ENCODE peak calls at places on chromosomes 2 and 18, in nine cellular contexts. V, T, B, X, D, G, P, N and R are unnamed samples. For H3K4me1, the result is how much of the 10 kb centered on the place peaks cover.

GRCh38 chr2:204691911-204692510 is 146.7 kb downstream of the PARD3B start:
- DNase-seq in V (peak), T (peak), B (peak), X (peak), D (peak), G (peak), P (peak), N (no peak), R (no peak)

GRCh38 chr18:27954226-27954625 is 222.7 kb downstream of the CDH2 start:
- DNase-seq in V (no peak), T (no peak), B (no peak), X (no peak), D (no peak), G (no peak), P (no peak), N (no peak), R (no peak)

GRCh38 chr2:30232027-30232800 is 880 bp downstream of the LBH start:
- DNase-seq in V (no peak), T (peak), B (peak), X (no peak), D (peak), G (peak), P (peak), N (peak), R (no peak)

GRCh38 chr2:180356676-180357075 is 349.6 kb upstream of the CWC22 start:
- DNase-seq in V (no peak), T (no peak), B (no peak), X (no peak), D (no peak), G (no peak), P (no peak), N (no peak), R (no peak)

GRCh38 chr2:120817136-120817955 is 81.7 kb downstream of the GLI2 start:
- DNase-seq in V (no peak), T (no peak), B (no peak), X (no peak), D (no peak), G (no peak), P (no peak), N (peak), R (no peak)

GRCh38 chr2:43028188-43028587 is 198.2 kb downstream of the ZFP36L2 start:
- DNase-seq in V (no peak), T (no peak), B (no peak), X (no peak), D (no peak), G (peak), P (no peak), N (peak), R (no peak)

GRCh38 chr2:16478817-16479216 is 186.8 kb downstream of the CYRIA start:
- DNase-seq in V (no peak), T (no peak), B (no peak), X (no peak), D (no peak), G (no peak), P (no peak), N (no peak), R (no peak)

GRCh38 chr2:121006783-121007489 is 271.3 kb downstream of the GLI2 start:
- DNase-seq in V (no peak), T (no peak), B (no peak), X (no peak), D (no peak), G (no peak), P (no peak), N (no peak), R (peak)

GRCh38 chr2:11343626-11344341 is 652 bp downstream of the ROCK2 start:
- DNase-seq in V (peak), T (peak), B (peak), X (no peak), D (peak), G (peak), P (peak), N (peak), R (no peak)

GRCh38 chr2:23028106-23028505 is 356.9 kb upstream of the KLHL29 start:
- DNase-seq in V (peak), T (no peak), B (no peak), X (no peak), D (no peak), G (no peak), P (no peak), N (no peak), R (no peak)

GRCh38 chr2:170770008-170770303 is 222 bp upstream of the ERICH2 start:
- DNase-seq in V (no peak), T (no peak), B (no peak), X (no peak), D (no peak), G (no peak), P (no peak), N (no peak), R (no peak)

GRCh38 chr2:200300650-200301314 is 5.7 kb upstream of the SPATS2L start:
- DNase-seq in V (no peak), T (peak), B (no peak), X (peak), D (no peak), G (no peak), P (no peak), N (no peak), R (no peak)

GRCh38 chr2:121748202-121748601 is 7.2 kb upstream of the TSN start:
- DNase-seq in V (peak), T (no peak), B (no peak), X (peak), D (peak), G (no peak), P (no peak), N (no peak), R (no peak)

GRCh38 chr2:191170773-191171172 is 20.0 kb upstream of the STAT4 start:
- DNase-seq in V (no peak), T (no peak), B (no peak), X (no peak), D (no peak), G (no peak), P (no peak), N (no peak), R (no peak)

GRCh38 chr2:64105676-64106461 is 38.4 kb downstream of the PELI1 start:
- DNase-seq in V (peak), T (no peak), B (no peak), X (no peak), D (no peak), G (no peak), P (no peak), N (no peak), R (no peak)

GRCh38 chr18:8982416-8983183 is 119.9 kb upstream of the NDUFV2 start:
- DNase-seq in V (peak), T (peak), B (peak), X (peak), D (peak), G (no peak), P (no peak), N (no peak), R (no peak)

GRCh38 chr2:160368988-160369935 is 124.3 kb downstream of the RBMS1 start:
- DNase-seq in V (no peak), T (no peak), B (no peak), X (no peak), D (no peak), G (no peak), P (no peak), N (no peak), R (no peak)

GRCh38 chr2:218343591-218343990 is 13.1 kb upstream of the CATIP start:
- DNase-seq in V (no peak), T (no peak), B (no peak), X (no peak), D (no peak), G (no peak), P (no peak), N (no peak), R (no peak)

GRCh38 chr2:45191972-45192371 is 182.7 kb upstream of the SIX2 start:
- DNase-seq in V (no peak), T (no peak), B (no peak), X (no peak), D (no peak), G (peak), P (no peak), N (no peak), R (no peak)

GRCh38 chr18:79952996-79953559 is 1.6 kb upstream of the SLC66A2 start:
- DNase-seq in V (no peak), T (peak), B (peak), X (no peak), D (peak), G (peak), P (peak), N (peak), R (no peak)

GRCh38 chr2:218648473-218649100 is 10.8 kb downstream of the ZNF142 start:
- DNase-seq in V (peak), T (no peak), B (peak), X (peak), D (peak), G (no peak), P (no peak), N (no peak), R (no peak)

GRCh38 chr2:105875241-105875640 is 130.5 kb downstream of the NCK2 start:
- DNase-seq in V (peak), T (no peak), B (no peak), X (no peak), D (no peak), G (no peak), P (no peak), N (no peak), R (no peak)

GRCh38 chr2:105872142-105872728 is 127.5 kb downstream of the NCK2 start:
- DNase-seq in V (no peak), T (no peak), B (no peak), X (no peak), D (no peak), G (no peak), P (no peak), N (peak), R (no peak)

GRCh38 chr2:105873721-105874120 is 129.0 kb downstream of the NCK2 start:
- DNase-seq in V (peak), T (no peak), B (no peak), X (no peak), D (no peak), G (no peak), P (no peak), N (no peak), R (no peak)

GRCh38 chr2:105872830-105873229 is 128.1 kb downstream of the NCK2 start:
- DNase-seq in V (no peak), T (no peak), B (no peak), X (no peak), D (no peak), G (no peak), P (no peak), N (no peak), R (no peak)

DNA sequence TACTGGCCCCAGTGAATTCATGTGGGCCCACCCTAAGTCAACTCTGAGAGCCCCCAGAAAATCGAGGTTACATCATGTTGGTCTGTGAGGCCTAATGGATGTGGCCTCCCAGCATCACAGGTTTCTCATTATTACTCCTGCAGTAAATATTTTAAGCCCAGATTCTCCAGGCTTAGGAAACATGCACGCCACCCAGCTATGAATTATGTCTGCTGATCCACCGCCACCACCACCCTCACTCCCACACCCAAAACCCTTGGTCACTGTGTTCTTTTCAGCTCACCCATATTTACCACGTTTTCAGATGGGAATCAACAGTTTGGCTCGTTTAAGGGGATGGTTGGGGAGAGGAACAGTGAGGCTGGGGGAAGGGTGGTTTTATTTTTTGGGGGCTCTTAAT is 128.6 kb downstream of the NCK2 start:
- DNase-seq in V (no peak), T (no peak), B (no peak), X (no peak), D (no peak), G (no peak), P (no peak), N (no peak), R (no peak)
- H3K4me1 ChIP-seq in V (under half), T (under half), B (under half), X (under half), D (under half), G (under half), P (under half), N (half or more), R (half or more)

GRCh38 chr2:148614332-148615049 is 30.1 kb upstream of the EPC2 start:
- DNase-seq in V (no peak), T (peak), B (no peak), X (peak), D (peak), G (no peak), P (no peak), N (no peak), R (no peak)
- TF ChIP-seq POLR2AphosphoS5 in V (no peak), T (no peak), B (no peak), X (no peak), D (no peak), G (no peak), P (no peak), N (no peak), R (no peak)

GRCh38 chr2:152695763-152696162 is 21.5 kb downstream of the PRPF40A start:
- DNase-seq in V (no peak), T (no peak), B (no peak), X (no peak), D (no peak), G (no peak), P (no peak), N (no peak), R (no peak)

GRCh38 chr2:152693033-152693432 is 24.2 kb downstream of the PRPF40A start:
- DNase-seq in V (no peak), T (no peak), B (no peak), X (no peak), D (no peak), G (no peak), P (no peak), N (no peak), R (no peak)

GRCh38 chr2:152696476-152696875 is 20.8 kb downstream of the PRPF40A start:
- DNase-seq in V (no peak), T (no peak), B (no peak), X (no peak), D (no peak), G (no peak), P (no peak), N (no peak), R (no peak)

DNA sequence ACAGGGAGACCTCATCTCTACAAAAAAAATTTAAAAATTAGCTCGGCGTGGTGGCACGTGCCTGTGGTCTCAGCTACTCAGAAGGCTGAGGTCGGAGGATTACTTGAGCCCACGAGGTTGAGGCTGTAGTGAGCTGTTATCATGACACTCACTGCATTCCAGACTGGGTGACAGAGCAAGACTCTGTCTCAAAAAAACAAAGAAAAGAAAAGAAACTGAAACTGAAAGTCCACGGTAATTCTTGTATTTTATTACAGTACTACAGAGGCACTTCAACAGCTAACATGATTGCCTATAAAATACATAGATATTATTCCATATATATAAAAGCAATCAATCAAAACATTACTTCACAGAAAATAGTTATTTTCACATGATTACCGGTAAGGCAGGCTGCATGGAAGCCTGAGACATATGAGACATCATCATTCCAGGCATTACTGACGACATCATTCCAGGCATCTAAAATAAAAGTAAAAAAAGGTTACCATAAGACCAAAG is 23.1 kb downstream of the PRPF40A start:
- DNase-seq in V (no peak), T (no peak), B (no peak), X (no peak), D (no peak), G (no peak), P (no peak), N (no peak), R (no peak)
- H3K4me1 ChIP-seq in V (under half), T (under half), B (under half), X (under half), D (under half), G (under half), P (under half), N (under half), R (under half)

GRCh38 chr2:46337208-46337994 is 40.2 kb downstream of the EPAS1 start:
- DNase-seq in V (no peak), T (peak), B (no peak), X (no peak), D (no peak), G (no peak), P (no peak), N (no peak), R (no peak)

GRCh38 chr2:46339200-46339599 is 42.0 kb downstream of the EPAS1 start:
- DNase-seq in V (no peak), T (no peak), B (no peak), X (no peak), D (no peak), G (no peak), P (no peak), N (no peak), R (no peak)

GRCh38 chr2:46340740-46341420 is 43.7 kb downstream of the EPAS1 start:
- DNase-seq in V (no peak), T (no peak), B (no peak), X (no peak), D (no peak), G (no peak), P (no peak), N (no peak), R (no peak)

GRCh38 chr2:46338674-46339073 is 41.5 kb downstream of the EPAS1 start:
- DNase-seq in V (no peak), T (no peak), B (no peak), X (no peak), D (no peak), G (no peak), P (no peak), N (no peak), R (no peak)

GRCh38 chr2:46339676-46340459 is 42.7 kb downstream of the EPAS1 start:
- DNase-seq in V (peak), T (no peak), B (peak), X (no peak), D (no peak), G (no peak), P (no peak), N (no peak), R (no peak)
- TF ChIP-seq POLR2AphosphoS5 in V (no peak), T (no peak), B (peak), X (no peak), D (no peak), G (no peak), P (no peak), N (no peak), R (no peak)

GRCh38 chr2:97691166-97691565 is 21.7 kb downstream of the C2orf92 start:
- DNase-seq in V (no peak), T (no peak), B (no peak), X (no peak), D (peak), G (no peak), P (no peak), N (no peak), R (no peak)
- H3K4me1 ChIP-seq in V (under half), T (under half), B (under half), X (under half), D (under half), G (under half), P (under half), N (under half), R (under half)

DNA sequence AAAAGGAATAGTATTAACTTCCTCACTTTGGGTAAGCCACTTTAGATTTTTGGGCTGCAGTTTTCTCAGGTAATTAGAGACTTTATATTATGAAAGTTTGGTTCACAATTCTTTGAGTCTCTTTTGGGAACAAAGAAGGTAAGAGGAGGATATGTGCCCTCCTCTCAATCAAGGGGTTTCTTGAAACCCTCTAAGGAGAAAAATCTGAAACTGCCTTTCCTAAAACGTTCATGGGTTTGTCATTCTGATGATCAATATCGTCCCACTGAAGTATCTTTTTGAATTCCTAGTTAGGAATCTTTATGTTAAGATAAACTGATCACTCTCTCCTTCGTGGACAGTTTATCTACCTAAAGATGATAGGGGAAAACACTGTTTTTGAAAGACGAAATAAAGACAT is 42.4 kb upstream of the AKAIN1 start:
- DNase-seq in V (no peak), T (no peak), B (no peak), X (no peak), D (no peak), G (no peak), P (no peak), N (no peak), R (no peak)
- TF ChIP-seq POLR2AphosphoS5 in V (no peak), T (no peak), B (no peak), X (no peak), D (no peak), G (no peak), P (no peak), N (no peak), R (no peak)

GRCh38 chr2:144510206-144510991 is 9.5 kb downstream of the ZEB2 start:
- DNase-seq in V (peak), T (no peak), B (no peak), X (no peak), D (peak), G (no peak), P (no peak), N (no peak), R (no peak)

GRCh38 chr2:144509548-144510205 is 10.2 kb downstream of the ZEB2 start:
- DNase-seq in V (no peak), T (no peak), B (no peak), X (no peak), D (peak), G (no peak), P (no peak), N (no peak), R (no peak)

GRCh38 chr2:144509001-144509545 is 10.8 kb downstream of the ZEB2 start:
- DNase-seq in V (no peak), T (no peak), B (no peak), X (no peak), D (peak), G (no peak), P (no peak), N (no peak), R (no peak)

GRCh38 chr2:144507441-144508161 is 12.3 kb downstream of the ZEB2 start:
- DNase-seq in V (no peak), T (no peak), B (no peak), X (no peak), D (no peak), G (no peak), P (no peak), N (no peak), R (no peak)

DNA sequence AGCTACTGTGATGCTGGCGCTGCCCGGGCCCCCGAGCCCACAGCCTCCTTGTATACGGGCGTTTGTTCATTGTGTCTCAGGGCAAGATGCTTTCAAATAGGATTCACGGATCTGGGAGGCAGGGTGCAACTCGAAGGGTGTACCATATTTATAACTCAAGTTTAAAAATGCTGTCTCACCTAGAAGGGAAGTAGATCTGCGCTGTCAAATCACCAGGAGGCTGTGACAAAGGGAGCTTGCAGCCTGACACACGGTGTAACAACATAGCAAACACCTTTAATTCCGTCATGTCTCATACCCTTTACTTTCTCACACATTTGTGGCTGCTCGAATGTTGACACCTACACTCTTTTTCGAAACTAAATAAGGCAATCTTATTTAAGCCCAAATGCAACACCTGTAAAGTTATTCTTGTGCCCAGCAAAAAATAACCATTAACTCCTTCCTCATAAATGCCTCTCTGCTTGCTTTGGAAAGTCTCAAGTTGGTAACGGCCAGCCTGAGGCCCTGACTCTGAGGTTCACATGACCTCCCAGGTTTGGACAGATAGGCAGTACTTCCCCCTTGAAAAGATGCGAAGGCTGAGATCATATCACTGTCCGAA is 11.7 kb downstream of the ZEB2 start:
- DNase-seq in V (no peak), T (no peak), B (no peak), X (no peak), D (no peak), G (no peak), P (no peak), N (no peak), R (no peak)
- H3K4me1 ChIP-seq in V (under half), T (under half), B (under half), X (under half), D (half or more), G (under half), P (half or more), N (half or more), R (half or more)